ENCODE peak calls at places on chromosomes 7 and 10, in six cellular contexts. One of them, this sample, is unnamed.

GRCh38 chr7:18459439-18459838 is 36.1 kb upstream of the HDAC9 start:
- DNase-seq in CD8-positive, alpha-beta T cell: no peak
- DNase-seq in GM18507: no peak
- DNase-seq in activated naive CD4-positive, alpha-beta T cell treated with Interleukin-2 at 50 U/mL for 16 hours: no peak
- DNase-seq in MCF 10A: no peak
- DNase-seq in dermis blood vessel endothelial cell: no peak
- DNase-seq in this sample: peak

GRCh38 chr10:116122664-116123063 is 150.3 kb downstream of the GFRA1 start:
- DNase-seq in GM18507: no peak
- DNase-seq in CD8-positive, alpha-beta T cell: no peak
- DNase-seq in activated naive CD4-positive, alpha-beta T cell treated with Interleukin-2 at 50 U/mL for 16 hours: no peak
- DNase-seq in dermis blood vessel endothelial cell: no peak
- DNase-seq in MCF 10A: no peak
- DNase-seq in this sample: no peak

GRCh38 chr10:6240254-6240653 is 37.5 kb downstream of the PFKFB3 start:
- DNase-seq in CD8-positive, alpha-beta T cell: no peak
- DNase-seq in GM18507: no peak
- DNase-seq in activated naive CD4-positive, alpha-beta T cell treated with Interleukin-2 at 50 U/mL for 16 hours: no peak
- DNase-seq in MCF 10A: no peak
- DNase-seq in dermis blood vessel endothelial cell: no peak
- DNase-seq in this sample: no peak

GRCh38 chr7:156558198-156558597 is 82.4 kb upstream of the RNF32 start:
- DNase-seq in GM18507: no peak
- DNase-seq in activated naive CD4-positive, alpha-beta T cell treated with Interleukin-2 at 50 U/mL for 16 hours: no peak
- DNase-seq in MCF 10A: peak
- DNase-seq in dermis blood vessel endothelial cell: no peak
- DNase-seq in CD8-positive, alpha-beta T cell: no peak
- DNase-seq in this sample: peak

GRCh38 chr10:69179089-69179742 is 818 bp upstream of the SUPV3L1 start:
- DNase-seq in GM18507: no peak
- DNase-seq in CD8-positive, alpha-beta T cell: peak
- DNase-seq in dermis blood vessel endothelial cell: no peak
- DNase-seq in activated naive CD4-positive, alpha-beta T cell treated with Interleukin-2 at 50 U/mL for 16 hours: peak
- DNase-seq in MCF 10A: no peak
- DNase-seq in this sample: no peak

GRCh38 chr7:2452074-2452507 is 24.1 kb downstream of the GRIFIN start:
- DNase-seq in CD8-positive, alpha-beta T cell: no peak
- DNase-seq in activated naive CD4-positive, alpha-beta T cell treated with Interleukin-2 at 50 U/mL for 16 hours: peak
- DNase-seq in MCF 10A: no peak
- DNase-seq in GM18507: no peak
- DNase-seq in dermis blood vessel endothelial cell: peak
- DNase-seq in this sample: no peak

GRCh38 chr10:114647545-114648138 is 10.4 kb downstream of the ABLIM1 start:
- DNase-seq in MCF 10A: no peak
- DNase-seq in CD8-positive, alpha-beta T cell: no peak
- DNase-seq in activated naive CD4-positive, alpha-beta T cell treated with Interleukin-2 at 50 U/mL for 16 hours: no peak
- DNase-seq in GM18507: no peak
- DNase-seq in dermis blood vessel endothelial cell: peak
- DNase-seq in this sample: no peak

GRCh38 chr10:122033224-122033926 is 44.4 kb downstream of the TACC2 start:
- DNase-seq in MCF 10A: no peak
- DNase-seq in CD8-positive, alpha-beta T cell: no peak
- DNase-seq in dermis blood vessel endothelial cell: no peak
- DNase-seq in GM18507: no peak
- DNase-seq in activated naive CD4-positive, alpha-beta T cell treated with Interleukin-2 at 50 U/mL for 16 hours: no peak
- DNase-seq in this sample: no peak

GRCh38 chr7:479115-479947 is 40.3 kb downstream of the PDGFA start:
- DNase-seq in dermis blood vessel endothelial cell: no peak
- DNase-seq in activated naive CD4-positive, alpha-beta T cell treated with Interleukin-2 at 50 U/mL for 16 hours: no peak
- DNase-seq in GM18507: no peak
- DNase-seq in MCF 10A: no peak
- DNase-seq in CD8-positive, alpha-beta T cell: no peak
- DNase-seq in this sample: no peak

GRCh38 chr7:114922652-114923402 is 933 bp downstream of the MDFIC start:
- DNase-seq in activated naive CD4-positive, alpha-beta T cell treated with Interleukin-2 at 50 U/mL for 16 hours: peak
- DNase-seq in MCF 10A: peak
- DNase-seq in GM18507: no peak
- DNase-seq in CD8-positive, alpha-beta T cell: peak
- DNase-seq in dermis blood vessel endothelial cell: peak
- DNase-seq in this sample: no peak

GRCh38 chr10:79066460-79067240 is 2.1 kb upstream of the ZMIZ1 start:
- DNase-seq in MCF 10A: peak
- DNase-seq in GM18507: no peak
- DNase-seq in dermis blood vessel endothelial cell: peak
- DNase-seq in CD8-positive, alpha-beta T cell: no peak
- DNase-seq in activated naive CD4-positive, alpha-beta T cell treated with Interleukin-2 at 50 U/mL for 16 hours: peak
- DNase-seq in this sample: no peak

GRCh38 chr7:98930464-98930863 is 52.1 kb downstream of the TRRAP start:
- DNase-seq in GM18507: no peak
- DNase-seq in activated naive CD4-positive, alpha-beta T cell treated with Interleukin-2 at 50 U/mL for 16 hours: peak
- DNase-seq in CD8-positive, alpha-beta T cell: no peak
- DNase-seq in MCF 10A: no peak
- DNase-seq in dermis blood vessel endothelial cell: no peak
- DNase-seq in this sample: no peak

GRCh38 chr10:132739225-132739613 is 46.7 kb downstream of the NKX6-2 start:
- DNase-seq in GM18507: no peak
- DNase-seq in activated naive CD4-positive, alpha-beta T cell treated with Interleukin-2 at 50 U/mL for 16 hours: no peak
- DNase-seq in dermis blood vessel endothelial cell: no peak
- DNase-seq in CD8-positive, alpha-beta T cell: no peak
- DNase-seq in MCF 10A: no peak
- DNase-seq in this sample: no peak

GRCh38 chr7:144057954-144058353 is 9.2 kb downstream of the OR2A5 start:
- DNase-seq in MCF 10A: peak
- DNase-seq in CD8-positive, alpha-beta T cell: no peak
- DNase-seq in activated naive CD4-positive, alpha-beta T cell treated with Interleukin-2 at 50 U/mL for 16 hours: no peak
- DNase-seq in dermis blood vessel endothelial cell: no peak
- DNase-seq in GM18507: no peak
- DNase-seq in this sample: no peak

GRCh38 chr7:133240302-133240701 is 12.6 kb upstream of the EXOC4 start:
- DNase-seq in MCF 10A: no peak
- DNase-seq in CD8-positive, alpha-beta T cell: no peak
- DNase-seq in GM18507: no peak
- DNase-seq in dermis blood vessel endothelial cell: no peak
- DNase-seq in activated naive CD4-positive, alpha-beta T cell treated with Interleukin-2 at 50 U/mL for 16 hours: no peak
- DNase-seq in this sample: no peak

GRCh38 chr10:77042706-77043105 is 594.9 kb downstream of the KCNMA1 start:
- DNase-seq in CD8-positive, alpha-beta T cell: no peak
- DNase-seq in activated naive CD4-positive, alpha-beta T cell treated with Interleukin-2 at 50 U/mL for 16 hours: no peak
- DNase-seq in GM18507: no peak
- DNase-seq in dermis blood vessel endothelial cell: no peak
- DNase-seq in MCF 10A: no peak
- DNase-seq in this sample: no peak

GRCh38 chr10:11946652-11947051 is 96.0 kb downstream of the UPF2 start:
- DNase-seq in dermis blood vessel endothelial cell: no peak
- DNase-seq in activated naive CD4-positive, alpha-beta T cell treated with Interleukin-2 at 50 U/mL for 16 hours: no peak
- DNase-seq in MCF 10A: no peak
- DNase-seq in GM18507: no peak
- DNase-seq in CD8-positive, alpha-beta T cell: no peak
- DNase-seq in this sample: no peak

GRCh38 chr10:85458274-85458673 is 908.3 kb downstream of the GRID1 start:
- DNase-seq in MCF 10A: no peak
- DNase-seq in dermis blood vessel endothelial cell: no peak
- DNase-seq in activated naive CD4-positive, alpha-beta T cell treated with Interleukin-2 at 50 U/mL for 16 hours: no peak
- DNase-seq in CD8-positive, alpha-beta T cell: no peak
- DNase-seq in GM18507: no peak
- DNase-seq in this sample: no peak

GRCh38 chr10:50554381-50554994 is 69.3 kb downstream of the SGMS1 start:
- DNase-seq in MCF 10A: no peak
- DNase-seq in dermis blood vessel endothelial cell: no peak
- DNase-seq in activated naive CD4-positive, alpha-beta T cell treated with Interleukin-2 at 50 U/mL for 16 hours: no peak
- DNase-seq in CD8-positive, alpha-beta T cell: no peak
- DNase-seq in GM18507: no peak
- DNase-seq in this sample: no peak

GRCh38 chr7:34067406-34067805 is 162.1 kb downstream of the BMPER start:
- DNase-seq in dermis blood vessel endothelial cell: no peak
- DNase-seq in GM18507: no peak
- DNase-seq in activated naive CD4-positive, alpha-beta T cell treated with Interleukin-2 at 50 U/mL for 16 hours: no peak
- DNase-seq in MCF 10A: no peak
- DNase-seq in CD8-positive, alpha-beta T cell: no peak
- DNase-seq in this sample: no peak

GRCh38 chr10:101123815-101124617 is 7.1 kb upstream of the TLX1 start:
- DNase-seq in MCF 10A: no peak
- DNase-seq in dermis blood vessel endothelial cell: no peak
- DNase-seq in activated naive CD4-positive, alpha-beta T cell treated with Interleukin-2 at 50 U/mL for 16 hours: no peak
- DNase-seq in GM18507: no peak
- DNase-seq in CD8-positive, alpha-beta T cell: no peak
- DNase-seq in this sample: no peak

GRCh38 chr7:106518986-106519385 is 142.0 kb downstream of the CCDC71L start:
- DNase-seq in MCF 10A: no peak
- DNase-seq in activated naive CD4-positive, alpha-beta T cell treated with Interleukin-2 at 50 U/mL for 16 hours: no peak
- DNase-seq in CD8-positive, alpha-beta T cell: no peak
- DNase-seq in GM18507: no peak
- DNase-seq in dermis blood vessel endothelial cell: no peak
- DNase-seq in this sample: no peak

This sample was measured in foreskin keratinocyte.